ENCODE peak calls at places on chromosomes 5 and 9, in six cellular contexts. One of them, this sample, is unnamed.

GRCh38 chr5:167346461-167346860 is 945.0 kb upstream of the WWC1 start:
- DNase-seq in Panc1: no peak
- DNase-seq in aorta: no peak
- DNase-seq in esophagus muscularis mucosa: no peak
- DNase-seq in K562: no peak
- DNase-seq in HL-60: no peak
- DNase-seq in this sample: no peak

GRCh38 chr5:55456216-55456895 is 78.4 kb downstream of the PLPP1 start:
- DNase-seq in Panc1: no peak
- DNase-seq in aorta: no peak
- DNase-seq in HL-60: no peak
- DNase-seq in esophagus muscularis mucosa: no peak
- DNase-seq in K562: no peak
- DNase-seq in this sample: no peak

GRCh38 chr5:123914333-123914732 is 402.4 kb downstream of the CSNK1G3 start:
- DNase-seq in K562: no peak
- DNase-seq in Panc1: no peak
- DNase-seq in esophagus muscularis mucosa: no peak
- DNase-seq in HL-60: no peak
- DNase-seq in aorta: no peak
- DNase-seq in this sample: no peak

GRCh38 chr5:145887976-145888574 is 15.3 kb upstream of the GRXCR2 start:
- DNase-seq in aorta: no peak
- DNase-seq in Panc1: peak
- DNase-seq in HL-60: peak
- DNase-seq in K562: peak
- DNase-seq in esophagus muscularis mucosa: no peak
- DNase-seq in this sample: no peak

GRCh38 chr9:113609562-113610318 is 146.2 kb downstream of the RGS3 start:
- DNase-seq in HL-60: no peak
- DNase-seq in aorta: peak
- DNase-seq in Panc1: no peak
- DNase-seq in K562: no peak
- DNase-seq in esophagus muscularis mucosa: no peak
- DNase-seq in this sample: no peak

GRCh38 chr5:95110112-95110511 is 174.8 kb downstream of the MCTP1 start:
- DNase-seq in aorta: no peak
- DNase-seq in Panc1: no peak
- DNase-seq in esophagus muscularis mucosa: no peak
- DNase-seq in HL-60: peak
- DNase-seq in K562: no peak
- DNase-seq in this sample: no peak

GRCh38 chr5:126446498-126447224 is 23.5 kb downstream of the GRAMD2B start:
- DNase-seq in HL-60: no peak
- DNase-seq in aorta: no peak
- DNase-seq in K562: no peak
- DNase-seq in esophagus muscularis mucosa: no peak
- DNase-seq in Panc1: no peak
- DNase-seq in this sample: no peak

GRCh38 chr9:91647371-91647770 is 223.7 kb upstream of the NFIL3 start:
- DNase-seq in K562: no peak
- DNase-seq in esophagus muscularis mucosa: peak
- DNase-seq in HL-60: no peak
- DNase-seq in Panc1: no peak
- DNase-seq in aorta: no peak
- DNase-seq in this sample: no peak

GRCh38 chr9:135086597-135087488 is 625 bp upstream of the OLFM1 start:
- DNase-seq in K562: no peak
- DNase-seq in aorta: peak
- DNase-seq in esophagus muscularis mucosa: no peak
- DNase-seq in Panc1: no peak
- DNase-seq in HL-60: no peak
- DNase-seq in this sample: no peak

GRCh38 chr9:95005276-95006141 is 279.0 kb downstream of the AOPEP start:
- DNase-seq in esophagus muscularis mucosa: no peak
- DNase-seq in Panc1: no peak
- DNase-seq in HL-60: no peak
- DNase-seq in aorta: no peak
- DNase-seq in K562: no peak
- DNase-seq in this sample: no peak

GRCh38 chr5:61617995-61618525 is 286.0 kb downstream of the ZSWIM6 start:
- DNase-seq in aorta: no peak
- DNase-seq in HL-60: no peak
- DNase-seq in esophagus muscularis mucosa: no peak
- DNase-seq in Panc1: no peak
- DNase-seq in K562: no peak
- DNase-seq in this sample: no peak

GRCh38 chr9:131500939-131501541 is 1.7 kb upstream of the POMT1 start:
- DNase-seq in esophagus muscularis mucosa: no peak
- DNase-seq in HL-60: peak
- DNase-seq in aorta: no peak
- DNase-seq in Panc1: no peak
- DNase-seq in K562: no peak
- DNase-seq in this sample: no peak

GRCh38 chr5:92042237-92042636 is 659.1 kb upstream of the ARRDC3 start:
- DNase-seq in HL-60: no peak
- DNase-seq in esophagus muscularis mucosa: no peak
- DNase-seq in Panc1: no peak
- DNase-seq in K562: no peak
- DNase-seq in aorta: no peak
- DNase-seq in this sample: no peak

GRCh38 chr5:53041071-53041692 is 52.0 kb downstream of the ITGA2 start:
- DNase-seq in esophagus muscularis mucosa: no peak
- DNase-seq in HL-60: no peak
- DNase-seq in K562: no peak
- DNase-seq in aorta: no peak
- DNase-seq in Panc1: no peak
- DNase-seq in this sample: no peak

GRCh38 chr9:123418052-123418430 is 62.0 kb downstream of the CRB2 start:
- DNase-seq in Panc1: no peak
- DNase-seq in K562: no peak
- DNase-seq in HL-60: no peak
- DNase-seq in esophagus muscularis mucosa: no peak
- DNase-seq in aorta: peak
- DNase-seq in this sample: no peak

GRCh38 chr5:111704452-111705085 is 52.4 kb downstream of the NREP start:
- DNase-seq in K562: no peak
- DNase-seq in HL-60: no peak
- DNase-seq in Panc1: no peak
- DNase-seq in esophagus muscularis mucosa: no peak
- DNase-seq in aorta: no peak
- DNase-seq in this sample: no peak

GRCh38 chr5:176533390-176533789 is 3.8 kb downstream of the RNF44 start:
- DNase-seq in K562: no peak
- DNase-seq in aorta: peak
- DNase-seq in HL-60: peak
- DNase-seq in Panc1: no peak
- DNase-seq in esophagus muscularis mucosa: no peak
- DNase-seq in this sample: peak

GRCh38 chr5:131773805-131774204 is 23.0 kb downstream of the FNIP1 start:
- DNase-seq in Panc1: no peak
- DNase-seq in HL-60: no peak
- DNase-seq in aorta: no peak
- DNase-seq in K562: no peak
- DNase-seq in esophagus muscularis mucosa: no peak
- DNase-seq in this sample: peak

GRCh38 chr5:54320256-54320655 is 9.9 kb upstream of the ARL15 start:
- DNase-seq in Panc1: no peak
- DNase-seq in aorta: no peak
- DNase-seq in esophagus muscularis mucosa: no peak
- DNase-seq in HL-60: no peak
- DNase-seq in K562: no peak
- DNase-seq in this sample: no peak

GRCh38 chr5:139181835-139182452 is 16.2 kb downstream of the SIL1 start:
- DNase-seq in aorta: no peak
- DNase-seq in Panc1: peak
- DNase-seq in K562: no peak
- DNase-seq in HL-60: no peak
- DNase-seq in esophagus muscularis mucosa: no peak
- DNase-seq in this sample: no peak

GRCh38 chr5:135007749-135008363 is 26.2 kb downstream of the PITX1 start:
- DNase-seq in esophagus muscularis mucosa: no peak
- DNase-seq in Panc1: no peak
- DNase-seq in K562: no peak
- DNase-seq in HL-60: no peak
- DNase-seq in aorta: peak
- DNase-seq in this sample: no peak

GRCh38 chr5:91283899-91284298 is 99.2 kb downstream of the ARRDC3 start:
- DNase-seq in Panc1: no peak
- DNase-seq in HL-60: no peak
- DNase-seq in aorta: no peak
- DNase-seq in K562: no peak
- DNase-seq in esophagus muscularis mucosa: no peak
- DNase-seq in this sample: no peak

GRCh38 chr9:36402536-36402935 is 2.5 kb upstream of the RNF38 start:
- DNase-seq in HL-60: no peak
- DNase-seq in Panc1: no peak
- DNase-seq in K562: no peak
- DNase-seq in esophagus muscularis mucosa: no peak
- DNase-seq in aorta: no peak
- DNase-seq in this sample: no peak
- H3K27ac ChIP-seq in HL-60: no peak
- H3K27ac ChIP-seq in Panc1: peak
- H3K27ac ChIP-seq in K562: no peak
- H3K27ac ChIP-seq in esophagus muscularis mucosa: no peak
- H3K27ac ChIP-seq in aorta: no peak
- H3K27ac ChIP-seq in this sample: no peak

GRCh38 chr5:172951381-172952033 is 7.7 kb upstream of the RPL26L1 start:
- DNase-seq in aorta: no peak
- DNase-seq in K562: no peak
- DNase-seq in esophagus muscularis mucosa: no peak
- DNase-seq in Panc1: no peak
- DNase-seq in HL-60: no peak
- DNase-seq in this sample: no peak

GRCh38 chr5:172953776-172954189 is 5.4 kb upstream of the RPL26L1 start:
- DNase-seq in HL-60: no peak
- DNase-seq in esophagus muscularis mucosa: no peak
- DNase-seq in K562: no peak
- DNase-seq in aorta: no peak
- DNase-seq in Panc1: no peak
- DNase-seq in this sample: no peak

GRCh38 chr5:172950176-172950965 is 8.9 kb upstream of the RPL26L1 start:
- DNase-seq in esophagus muscularis mucosa: no peak
- DNase-seq in aorta: peak
- DNase-seq in HL-60: no peak
- DNase-seq in K562: no peak
- DNase-seq in Panc1: no peak
- DNase-seq in this sample: no peak

GRCh38 chr5:172954277-172954676 is 4.9 kb upstream of the RPL26L1 start:
- DNase-seq in K562: no peak
- DNase-seq in esophagus muscularis mucosa: no peak
- DNase-seq in aorta: no peak
- DNase-seq in HL-60: no peak
- DNase-seq in Panc1: no peak
- DNase-seq in this sample: no peak

GRCh38 chr5:172952034-172952511 is 7.2 kb upstream of the RPL26L1 start:
- DNase-seq in K562: no peak
- DNase-seq in HL-60: no peak
- DNase-seq in esophagus muscularis mucosa: no peak
- DNase-seq in Panc1: no peak
- DNase-seq in aorta: no peak
- DNase-seq in this sample: no peak
- H3K27ac ChIP-seq in K562: no peak
- H3K27ac ChIP-seq in HL-60: no peak
- H3K27ac ChIP-seq in esophagus muscularis mucosa: peak
- H3K27ac ChIP-seq in Panc1: no peak
- H3K27ac ChIP-seq in aorta: peak
- H3K27ac ChIP-seq in this sample: no peak

GRCh38 chr9:115114084-115114483 is 3.9 kb downstream of the TNC start:
- DNase-seq in Panc1: no peak
- DNase-seq in K562: no peak
- DNase-seq in aorta: no peak
- DNase-seq in esophagus muscularis mucosa: no peak
- DNase-seq in HL-60: no peak
- DNase-seq in this sample: no peak
- H3K27ac ChIP-seq in Panc1: no peak
- H3K27ac ChIP-seq in K562: no peak
- H3K27ac ChIP-seq in aorta: no peak
- H3K27ac ChIP-seq in esophagus muscularis mucosa: peak
- H3K27ac ChIP-seq in HL-60: no peak
- H3K27ac ChIP-seq in this sample: no peak

GRCh38 chr5:170164087-170164486 is 58.4 kb downstream of the FOXI1 start:
- DNase-seq in HL-60: no peak
- DNase-seq in Panc1: no peak
- DNase-seq in aorta: no peak
- DNase-seq in esophagus muscularis mucosa: no peak
- DNase-seq in K562: no peak
- DNase-seq in this sample: no peak
- H3K27ac ChIP-seq in HL-60: no peak
- H3K27ac ChIP-seq in Panc1: peak
- H3K27ac ChIP-seq in aorta: no peak
- H3K27ac ChIP-seq in esophagus muscularis mucosa: no peak
- H3K27ac ChIP-seq in K562: no peak
- H3K27ac ChIP-seq in this sample: no peak